ENCODE peak calls at places on chromosomes 5 and 9, in ten cellular contexts. S is PC-9; Q is CD4-positive, alpha-beta memory T cell; N is right cardiac atrium; V is stomach; I is fibroblast of lung; J is GM23338; T is heart left ventricle; X is CD8-positive, alpha-beta memory T cell; G is foreskin fibroblast. R is an unnamed sample.

GRCh38 chr5:152817311-152817710 is 412.2 kb upstream of the NMUR2 start:
- DNase-seq in I (no peak), G (no peak), V (no peak), Q (no peak), S (no peak), N (no peak), X (no peak), J (no peak), T (no peak), R (no peak)

GRCh38 chr9:95097279-95097678 is 220.2 kb downstream of the FANCC start:
- DNase-seq in T (no peak), S (no peak), Q (no peak), X (no peak), N (peak; percentile 26), G (no peak), J (no peak), I (no peak), V (no peak), R (no peak)

GRCh38 chr5:161786686-161787085 is 61.2 kb upstream of the GABRA1 start:
- DNase-seq in J (no peak), G (no peak), I (no peak), T (no peak), X (no peak), V (no peak), S (no peak), N (no peak), Q (no peak), R (no peak)

GRCh38 chr5:171675511-171675910 is 110.1 kb upstream of the SMIM23 start:
- DNase-seq in T (no peak), G (no peak), X (no peak), Q (no peak), N (no peak), V (no peak), S (no peak), J (no peak), I (no peak), R (no peak)

GRCh38 chr5:171606414-171607024 is 179.1 kb upstream of the SMIM23 start:
- DNase-seq in S (no peak), T (no peak), N (no peak), X (no peak), Q (no peak), J (peak; percentile 43), V (no peak), G (no peak), I (no peak), R (no peak)

GRCh38 chr5:141493500-141494422 is 4.9 kb downstream of the PCDHGC5 start:
- DNase-seq in T (no peak), Q (no peak), X (no peak), S (no peak), V (no peak), I (peak; percentile 80), J (no peak), G (peak; percentile 47), N (no peak), R (no peak)

GRCh38 chr9:30524311-30524710 is 1860.1 kb upstream of the ACO1 start:
- DNase-seq in Q (no peak), N (no peak), T (no peak), J (no peak), S (no peak), I (no peak), G (no peak), V (no peak), X (no peak), R (no peak)

GRCh38 chr9:98157372-98157771 is 35.1 kb downstream of the CORO2A start:
- DNase-seq in N (no peak), X (no peak), Q (no peak), G (no peak), S (no peak), T (no peak), I (no peak), J (no peak), V (no peak), R (no peak)

GRCh38 chr5:597871-598563 is 14.1 kb upstream of the CEP72 start:
- DNase-seq in J (no peak), N (no peak), I (no peak), T (no peak), X (no peak), V (no peak), G (no peak), S (no peak), Q (no peak), R (no peak)

GRCh38 chr9:70924380-70924779 is 197.0 kb downstream of the TRPM3 start:
- DNase-seq in Q (no peak), T (no peak), N (no peak), J (no peak), I (peak; percentile 92), X (no peak), V (no peak), S (no peak), G (peak; percentile 74), R (no peak)
- H3K4me3 ChIP-seq in Q (no peak overlapping the region), T (no peak overlapping the region), N (no peak overlapping the region), J (no peak overlapping the region), I (no peak overlapping the region), X (no peak overlapping the region), V (no peak overlapping the region), S (no peak overlapping the region), G (no peak overlapping the region), R (no peak overlapping the region)

DNA sequence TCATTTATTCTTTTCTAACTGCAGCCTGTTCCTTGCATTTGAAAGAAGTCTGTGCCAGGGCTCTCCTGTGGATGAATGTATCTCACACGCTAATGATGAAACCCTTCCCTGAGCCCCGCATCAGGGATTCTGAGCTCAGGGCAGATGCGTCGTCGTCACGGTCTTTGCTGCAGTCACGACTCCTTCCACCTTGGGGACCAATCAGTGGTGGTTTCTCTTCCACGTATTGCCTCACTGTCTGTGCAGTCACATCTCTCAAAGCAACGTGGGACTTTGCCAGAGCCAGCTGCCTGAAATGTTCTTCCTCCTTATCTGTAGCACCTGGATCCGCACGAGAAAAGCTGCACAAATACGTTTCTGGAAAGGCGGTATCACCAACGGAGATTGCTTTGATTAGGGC is 13.9 kb upstream of the UBE2QL1 start:
- DNase-seq in J (no peak), I (no peak), T (no peak), S (no peak), V (no peak), N (no peak), G (no peak), X (no peak), Q (no peak), R (no peak)
- H3K4me3 ChIP-seq in J (no peak overlapping the region), I (no peak overlapping the region), T (no peak overlapping the region), S (no peak overlapping the region), V (no peak overlapping the region), N (no peak overlapping the region), G (no peak overlapping the region), X (no peak overlapping the region), Q (no peak overlapping the region), R (no peak overlapping the region)

GRCh38 chr5:149153751-149154610 is 12.7 kb downstream of the ABLIM3 start:
- DNase-seq in I (peak; percentile 70), S (peak; percentile 46), J (no peak), T (peak; percentile 83), G (peak; percentile 88), X (no peak), N (peak; percentile 76), V (no peak), Q (no peak), R (no peak)

GRCh38 chr5:149154629-149155028 is 13.3 kb downstream of the ABLIM3 start:
- DNase-seq in J (no peak), V (no peak), Q (no peak), N (no peak), S (no peak), X (no peak), I (no peak), T (no peak), G (no peak), R (no peak)

GRCh38 chr5:149152317-149152746 is 11.0 kb downstream of the ABLIM3 start:
- DNase-seq in Q (no peak), X (no peak), V (no peak), T (no peak), G (peak; percentile 82), I (peak; percentile 47), N (no peak), S (no peak), J (no peak), R (no peak)

GRCh38 chr5:149151717-149152116 is 10.4 kb downstream of the ABLIM3 start:
- DNase-seq in I (no peak), J (peak; percentile 39), X (no peak), Q (no peak), G (no peak), N (no peak), S (no peak), V (no peak), T (no peak), R (no peak)

DNA sequence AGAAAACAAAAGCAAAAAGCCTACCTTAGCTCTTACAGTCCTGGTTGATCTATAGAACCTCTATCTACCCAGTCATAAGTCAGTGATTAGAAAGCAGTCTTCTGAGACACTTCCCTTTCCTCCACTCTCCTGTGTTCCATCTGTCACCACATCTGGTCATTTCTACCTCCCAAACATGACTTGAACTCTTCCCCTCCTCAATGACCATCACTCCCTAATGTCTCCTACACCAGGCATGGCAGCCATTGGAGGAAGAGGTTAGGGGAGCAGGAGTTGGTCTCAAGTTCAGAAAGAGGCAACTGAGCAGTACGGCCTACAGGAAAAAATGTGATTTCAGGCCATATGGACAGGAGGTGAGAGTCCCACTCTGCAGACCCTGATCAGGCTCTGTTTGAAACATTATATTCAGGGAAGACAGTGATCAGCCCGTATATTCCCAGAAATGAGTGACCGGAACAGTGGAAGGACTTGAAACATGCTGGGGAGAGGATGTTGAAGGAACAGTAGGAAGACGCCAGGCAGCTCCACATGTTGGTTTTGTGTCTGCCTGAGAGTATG is 12.0 kb downstream of the ABLIM3 start:
- DNase-seq in J (no peak), N (no peak), S (no peak), X (no peak), T (no peak), V (no peak), G (no peak), Q (no peak), I (no peak), R (no peak)
- H3K4me3 ChIP-seq in J (no peak overlapping the region), N (no peak overlapping the region), S (no peak overlapping the region), X (no peak overlapping the region), T (no peak overlapping the region), V (no peak overlapping the region), G (no peak overlapping the region), Q (no peak overlapping the region), I (no peak overlapping the region), R (no peak overlapping the region)

GRCh38 chr5:107806271-107806670 is 135.5 kb upstream of the EFNA5 start:
- DNase-seq in Q (no peak), J (no peak), S (no peak), N (no peak), X (no peak), T (no peak), V (no peak), I (no peak), G (no peak), R (no peak)
- H3K4me3 ChIP-seq in Q (no peak overlapping the region), J (no peak overlapping the region), S (no peak overlapping the region), N (no peak overlapping the region), X (no peak overlapping the region), T (no peak overlapping the region), V (no peak overlapping the region), I (no peak overlapping the region), G (no peak overlapping the region), R (no peak overlapping the region)

GRCh38 chr9:38172601-38173000 is 103.6 kb upstream of the SHB start:
- DNase-seq in I (no peak), T (no peak), Q (no peak), S (no peak), G (no peak), V (no peak), N (no peak), X (no peak), J (peak; percentile 36), R (no peak)
- H3K4me3 ChIP-seq in I (no peak overlapping the region), T (no peak overlapping the region), Q (no peak overlapping the region), S (no peak overlapping the region), G (no peak overlapping the region), V (no peak overlapping the region), N (no peak overlapping the region), X (no peak overlapping the region), J (no peak overlapping the region), R (no peak overlapping the region)

GRCh38 chr5:154771383-154771901 is 16.3 kb downstream of the LARP1 start:
- DNase-seq in Q (no peak), V (no peak), I (peak; percentile 96), T (peak; percentile 40), S (no peak), N (peak; percentile 77), X (no peak), J (peak; percentile 68), G (peak; percentile 79), R (no peak)
- H3K4me3 ChIP-seq in Q (no peak overlapping the region), V (no peak overlapping the region), I (no peak overlapping the region), T (no peak overlapping the region), S (no peak overlapping the region), N (no peak overlapping the region), X (no peak overlapping the region), J (no peak overlapping the region), G (no peak overlapping the region), R (no peak overlapping the region)

R was measured in naive thymus-derived CD4-positive, alpha-beta T cell.